ENCODE peak calls at places on chromosomes 4 and X, in seven cellular contexts. M is endothelial cell of umbilical vein, V is astrocyte of the spinal cord, E is bronchial epithelial cell, Y is fibroblast of lung, B is lower lobe of right lung, H is A549. L is an unnamed sample.

GRCh38 chr4:48315728-48316630 is 25.4 kb upstream of the SLAIN2 start:
- DNase-seq in V (peak; percentile 69), M (peak; percentile 64), H (peak; percentile 27), Y (peak; percentile 68), E (peak; percentile 68), B (no peak), L (peak; percentile 64)

GRCh38 chr4:1099270-1099669 is 14.1 kb downstream of the RNF212 start:
- DNase-seq in E (no peak), Y (no peak), H (no peak), V (no peak), B (no peak), M (no peak), L (no peak)

GRCh38 chrX:129763666-129764065 is 16.1 kb upstream of the SASH3 start:
- DNase-seq in M (no peak), E (no peak), H (no peak), V (no peak), Y (no peak), B (no peak), L (no peak)

GRCh38 chrX:154549766-154550165 is 2.3 kb downstream of the IKBKG start:
- DNase-seq in B (no peak), H (no peak), M (no peak), V (no peak), Y (no peak), E (peak; percentile 81), L (no peak)

GRCh38 chr4:41057456-41057855 is 156.9 kb downstream of the APBB2 start:
- DNase-seq in E (no peak), Y (peak; percentile 79), M (no peak), V (peak; percentile 49), B (no peak), H (no peak), L (no peak)

GRCh38 chr4:155578726-155579385 is 87.8 kb upstream of the GUCY1A1 start:
- DNase-seq in M (peak; percentile 75), V (peak; percentile 59), H (no peak), B (no peak), Y (peak; percentile 68), E (no peak), L (no peak)

GRCh38 chr4:94766856-94767255 is 9.1 kb downstream of the BMPR1B start:
- DNase-seq in Y (peak; percentile 80), V (peak; percentile 52), M (no peak), H (no peak), E (peak; percentile 96), B (no peak), L (no peak)

GRCh38 chrX:136835761-136836160 is 44.8 kb downstream of the RBMX start:
- DNase-seq in B (no peak), H (no peak), Y (no peak), E (no peak), V (no peak), M (no peak), L (no peak)

GRCh38 chrX:100994352-100995281 is 25.1 kb downstream of the ARL13A start:
- DNase-seq in M (peak; percentile 41), B (no peak), Y (peak; percentile 56), E (peak; percentile 87), H (peak; percentile 48), V (peak; percentile 9), L (peak; percentile 77)

GRCh38 chr4:55543858-55544257 is 2.9 kb downstream of the CLOCK start:
- DNase-seq in B (no peak), Y (peak; percentile 29), M (no peak), E (peak; percentile 49), V (peak; percentile 7), H (no peak), L (no peak)

GRCh38 chrX:39308126-39308525 is 506.9 kb downstream of the MID1IP1 start:
- DNase-seq in H (no peak), B (no peak), M (peak; percentile 72), V (no peak), Y (peak; percentile 47), E (no peak), L (no peak)

GRCh38 chr4:101315041-101315440 is 32.3 kb downstream of the PPP3CA start:
- DNase-seq in Y (no peak), E (no peak), B (no peak), H (no peak), M (no peak), V (no peak), L (no peak)

GRCh38 chr4:186906722-186907121 is 183.1 kb upstream of the FAT1 start:
- DNase-seq in M (no peak), E (no peak), H (no peak), Y (no peak), B (no peak), V (no peak), L (no peak)

GRCh38 chr4:8866828-8867623 is 4.6 kb downstream of the HMX1 start:
- DNase-seq in E (no peak), H (no peak), Y (no peak), M (no peak), V (no peak), B (no peak), L (no peak)

GRCh38 chr4:8867624-8868320 is 3.9 kb downstream of the HMX1 start:
- DNase-seq in M (no peak), Y (no peak), E (no peak), B (no peak), V (no peak), H (no peak), L (no peak)

GRCh38 chr4:8864912-8865680 is 6.5 kb downstream of the HMX1 start:
- DNase-seq in E (no peak), V (no peak), H (no peak), B (no peak), M (no peak), Y (no peak), L (no peak)

GRCh38 chr4:8865681-8866310 is 5.8 kb downstream of the HMX1 start:
- DNase-seq in E (no peak), H (no peak), B (no peak), Y (no peak), M (no peak), V (no peak), L (no peak)

GRCh38 chr4:8866421-8866820 is 5.2 kb downstream of the HMX1 start:
- DNase-seq in Y (no peak), E (no peak), H (no peak), M (no peak), V (no peak), B (no peak), L (no peak)
- H3K4me3 ChIP-seq in Y (no peak overlapping the region), E (no peak overlapping the region), H (no peak overlapping the region), M (no peak overlapping the region), V (no peak overlapping the region), B (no peak overlapping the region), L (no peak overlapping the region)

GRCh38 chr4:24794111-24794860 is 1.1 kb upstream of the SOD3 start:
- DNase-seq in H (no peak), E (no peak), V (no peak), B (no peak), M (no peak), Y (peak; percentile 86), L (no peak)
- H3K4me3 ChIP-seq in H (no peak overlapping the region), E (no peak overlapping the region), V (no peak overlapping the region), B (peak overlapping the region; percentile 51), M (no peak overlapping the region), Y (no peak overlapping the region), L (no peak overlapping the region)

DNA sequence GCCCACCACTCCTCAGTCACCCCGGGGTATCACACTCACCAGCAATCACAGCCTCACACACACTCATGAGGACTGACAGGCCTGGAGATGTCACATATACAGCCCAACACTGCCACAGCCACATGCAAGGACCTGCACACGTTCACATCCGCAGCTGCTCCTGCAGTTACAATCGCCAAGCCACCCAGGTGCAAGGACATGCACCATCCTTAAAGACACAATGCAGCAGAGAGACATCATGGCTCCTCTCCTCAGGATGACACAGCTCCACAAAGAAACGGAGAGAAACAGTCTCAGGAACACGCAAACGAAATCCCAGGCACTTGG is 1.1 kb downstream of the PCSK1N start:
- DNase-seq in Y (no peak), B (no peak), H (peak; percentile 13), V (no peak), E (no peak), M (no peak), L (no peak)
- H3K4me3 ChIP-seq in Y (no peak overlapping the region), B (no peak overlapping the region), H (peak overlapping the region; percentile 69), V (no peak overlapping the region), E (no peak overlapping the region), M (no peak overlapping the region), L (no peak overlapping the region)

GRCh38 chr4:140865253-140865652 is 109.1 kb upstream of the TBC1D9 start:
- DNase-seq in M (no peak), Y (no peak), B (no peak), V (no peak), H (no peak), E (no peak), L (no peak)

GRCh38 chr4:140870427-140870826 is 114.2 kb upstream of the TBC1D9 start:
- DNase-seq in B (no peak), M (no peak), H (no peak), E (no peak), V (no peak), Y (no peak), L (no peak)

GRCh38 chr4:140866492-140867005 is 110.4 kb upstream of the TBC1D9 start:
- DNase-seq in Y (peak; percentile 20), E (no peak), H (no peak), M (no peak), V (no peak), B (no peak), L (no peak)

GRCh38 chr4:140865830-140866229 is 109.6 kb upstream of the TBC1D9 start:
- DNase-seq in E (no peak), Y (no peak), B (no peak), M (no peak), H (no peak), V (no peak), L (no peak)

DNA sequence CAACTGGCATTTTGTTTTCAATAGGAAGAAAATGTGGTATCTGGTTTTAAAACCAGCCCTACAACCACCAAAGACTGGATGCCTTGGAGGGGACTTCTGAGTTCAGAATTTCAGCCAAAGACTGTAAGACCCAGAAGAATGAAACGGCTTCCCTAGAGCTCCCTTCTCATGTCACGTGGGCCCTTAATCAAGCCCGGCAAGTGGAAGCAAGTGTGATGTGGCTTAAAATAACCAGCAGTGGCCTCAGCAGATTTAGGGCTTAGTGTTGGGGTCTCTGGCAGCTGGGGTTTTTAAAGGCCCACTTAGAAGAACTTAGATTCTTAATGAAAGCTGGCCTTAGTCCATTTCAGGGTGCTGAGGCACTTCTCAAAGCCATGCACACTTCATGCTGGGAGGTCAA is 111.2 kb upstream of the TBC1D9 start:
- DNase-seq in Y (no peak), H (no peak), B (no peak), M (no peak), E (no peak), V (no peak), L (no peak)
- H3K4me3 ChIP-seq in Y (no peak overlapping the region), H (no peak overlapping the region), B (no peak overlapping the region), M (no peak overlapping the region), E (no peak overlapping the region), V (no peak overlapping the region), L (no peak overlapping the region)

L was measured in small intestine.